ENCODE peak calls at places on chromosomes 3 and 15, in five cellular contexts. One of them, this sample, is unnamed.
A peak's percentile ranks its signal among the peaks of the same experiment; 100 is the strongest.

GRCh38 chr3:127152676-127153505 is 40.0 kb upstream of the PRR23E start:
- DNase-seq in CD8-positive, alpha-beta T cell: no peak
- DNase-seq in H9: no peak
- DNase-seq in HL-60: no peak
- DNase-seq in coronary artery: no peak
- DNase-seq in this sample: no peak

GRCh38 chr3:170346481-170347125 is 10.9 kb upstream of the SKIL start:
- DNase-seq in CD8-positive, alpha-beta T cell: no peak
- DNase-seq in H9: no peak
- DNase-seq in HL-60: no peak
- DNase-seq in coronary artery: no peak
- DNase-seq in this sample: no peak

GRCh38 chr3:61981005-61981404 is 392.3 kb downstream of the FEZF2 start:
- DNase-seq in CD8-positive, alpha-beta T cell: no peak
- DNase-seq in H9: no peak
- DNase-seq in HL-60: no peak
- DNase-seq in coronary artery: no peak
- DNase-seq in this sample: no peak

GRCh38 chr3:62100233-62100989 is 272.9 kb downstream of the FEZF2 start:
- DNase-seq in CD8-positive, alpha-beta T cell: no peak
- DNase-seq in H9: no peak
- DNase-seq in HL-60: no peak
- DNase-seq in coronary artery: no peak
- DNase-seq in this sample: no peak

GRCh38 chr3:174270841-174271240 is 588.3 kb upstream of the NAALADL2 start:
- DNase-seq in CD8-positive, alpha-beta T cell: no peak
- DNase-seq in H9: no peak
- DNase-seq in HL-60: no peak
- DNase-seq in coronary artery: no peak
- DNase-seq in this sample: no peak

GRCh38 chr3:66037330-66037985 is 1.3 kb downstream of the MAGI1 start:
- DNase-seq in CD8-positive, alpha-beta T cell: no peak
- DNase-seq in H9: peak; percentile 76
- DNase-seq in HL-60: no peak
- DNase-seq in coronary artery: peak; percentile 77
- DNase-seq in this sample: no peak

GRCh38 chr15:77096131-77096530 is 25.2 kb upstream of the TSPAN3 start:
- DNase-seq in CD8-positive, alpha-beta T cell: no peak
- DNase-seq in H9: no peak
- DNase-seq in HL-60: no peak
- DNase-seq in coronary artery: no peak
- DNase-seq in this sample: no peak

GRCh38 chr15:40295870-40296560 is 11.7 kb downstream of the PLCB2 start:
- DNase-seq in CD8-positive, alpha-beta T cell: no peak
- DNase-seq in H9: no peak
- DNase-seq in HL-60: no peak
- DNase-seq in coronary artery: no peak
- DNase-seq in this sample: peak; percentile 65

GRCh38 chr3:40580494-40581091 is 55.8 kb downstream of the ZNF621 start:
- DNase-seq in CD8-positive, alpha-beta T cell: peak; percentile 42
- DNase-seq in H9: peak; percentile 76
- DNase-seq in HL-60: peak; percentile 11
- DNase-seq in coronary artery: no peak
- DNase-seq in this sample: no peak

GRCh38 chr3:10833855-10834414 is 17.9 kb downstream of the SLC6A11 start:
- DNase-seq in CD8-positive, alpha-beta T cell: no peak
- DNase-seq in H9: no peak
- DNase-seq in HL-60: no peak
- DNase-seq in coronary artery: peak; percentile 26
- DNase-seq in this sample: no peak

GRCh38 chr3:69819283-69819682 is 80.0 kb downstream of the MITF start:
- DNase-seq in CD8-positive, alpha-beta T cell: no peak
- DNase-seq in H9: no peak
- DNase-seq in HL-60: no peak
- DNase-seq in coronary artery: no peak
- DNase-seq in this sample: no peak

GRCh38 chr15:88489321-88489720 is 21.8 kb downstream of the MRPS11 start:
- DNase-seq in CD8-positive, alpha-beta T cell: no peak
- DNase-seq in H9: peak; percentile 60
- DNase-seq in HL-60: no peak
- DNase-seq in coronary artery: no peak
- DNase-seq in this sample: no peak

GRCh38 chr3:30658328-30659052 is 52.1 kb downstream of the TGFBR2 start:
- DNase-seq in CD8-positive, alpha-beta T cell: peak; percentile 31
- DNase-seq in H9: no peak
- DNase-seq in HL-60: no peak
- DNase-seq in coronary artery: no peak
- DNase-seq in this sample: no peak

GRCh38 chr15:31280037-31280830 is 46.4 kb upstream of the KLF13 start:
- DNase-seq in CD8-positive, alpha-beta T cell: no peak
- DNase-seq in H9: peak; percentile 29
- DNase-seq in HL-60: no peak
- DNase-seq in coronary artery: peak; percentile 68
- DNase-seq in this sample: peak; percentile 55

GRCh38 chr3:146181181-146181580 is 20.2 kb upstream of the PLOD2 start:
- DNase-seq in CD8-positive, alpha-beta T cell: no peak
- DNase-seq in H9: no peak
- DNase-seq in HL-60: no peak
- DNase-seq in coronary artery: no peak
- DNase-seq in this sample: no peak

GRCh38 chr3:53821631-53822068 is 24.6 kb downstream of the CHDH start:
- DNase-seq in CD8-positive, alpha-beta T cell: no peak
- DNase-seq in H9: no peak
- DNase-seq in HL-60: no peak
- DNase-seq in coronary artery: peak; percentile 60
- DNase-seq in this sample: no peak

GRCh38 chr3:24598691-24599090 is 104.0 kb upstream of the THRB start:
- DNase-seq in CD8-positive, alpha-beta T cell: no peak
- DNase-seq in H9: no peak
- DNase-seq in HL-60: no peak
- DNase-seq in coronary artery: no peak
- DNase-seq in this sample: no peak

GRCh38 chr3:9769426-9770275 is at the start of gene CAMK1:
- DNase-seq in CD8-positive, alpha-beta T cell: peak; percentile 29
- DNase-seq in H9: peak; percentile 78
- DNase-seq in HL-60: no peak
- DNase-seq in coronary artery: peak; percentile 90
- DNase-seq in this sample: no peak
- H3K27ac ChIP-seq in CD8-positive, alpha-beta T cell: no peak within 1 kb of the TSS
- H3K27ac ChIP-seq in H9: no peak within 1 kb of the TSS
- H3K27ac ChIP-seq in HL-60: peak within 1 kb of the TSS; percentile 64
- H3K27ac ChIP-seq in coronary artery: peak within 1 kb of the TSS; percentile 92
- H3K27ac ChIP-seq in this sample: no peak within 1 kb of the TSS

GRCh38 chr15:70247281-70247680 is 149.6 kb upstream of the TLE3 start:
- DNase-seq in CD8-positive, alpha-beta T cell: no peak
- DNase-seq in H9: no peak
- DNase-seq in HL-60: no peak
- DNase-seq in coronary artery: no peak
- DNase-seq in this sample: peak; percentile 43
- TF ChIP-seq CTCF in CD8-positive, alpha-beta T cell: no peak
- TF ChIP-seq CTCF in H9: no peak
- TF ChIP-seq CTCF in HL-60: no peak
- TF ChIP-seq CTCF in coronary artery: no peak
- TF ChIP-seq CTCF in this sample: no peak

GRCh38 chr3:42490243-42490642 is 12.2 kb upstream of the VIPR1 start:
- DNase-seq in CD8-positive, alpha-beta T cell: no peak
- DNase-seq in H9: peak; percentile 46
- DNase-seq in HL-60: no peak
- DNase-seq in coronary artery: peak; percentile 76
- DNase-seq in this sample: peak; percentile 84
- H3K27ac ChIP-seq in CD8-positive, alpha-beta T cell: no peak overlapping the region
- H3K27ac ChIP-seq in H9: no peak overlapping the region
- H3K27ac ChIP-seq in HL-60: no peak overlapping the region
- H3K27ac ChIP-seq in coronary artery: peak overlapping the region; percentile 55
- H3K27ac ChIP-seq in this sample: peak overlapping the region; percentile 39

DNA sequence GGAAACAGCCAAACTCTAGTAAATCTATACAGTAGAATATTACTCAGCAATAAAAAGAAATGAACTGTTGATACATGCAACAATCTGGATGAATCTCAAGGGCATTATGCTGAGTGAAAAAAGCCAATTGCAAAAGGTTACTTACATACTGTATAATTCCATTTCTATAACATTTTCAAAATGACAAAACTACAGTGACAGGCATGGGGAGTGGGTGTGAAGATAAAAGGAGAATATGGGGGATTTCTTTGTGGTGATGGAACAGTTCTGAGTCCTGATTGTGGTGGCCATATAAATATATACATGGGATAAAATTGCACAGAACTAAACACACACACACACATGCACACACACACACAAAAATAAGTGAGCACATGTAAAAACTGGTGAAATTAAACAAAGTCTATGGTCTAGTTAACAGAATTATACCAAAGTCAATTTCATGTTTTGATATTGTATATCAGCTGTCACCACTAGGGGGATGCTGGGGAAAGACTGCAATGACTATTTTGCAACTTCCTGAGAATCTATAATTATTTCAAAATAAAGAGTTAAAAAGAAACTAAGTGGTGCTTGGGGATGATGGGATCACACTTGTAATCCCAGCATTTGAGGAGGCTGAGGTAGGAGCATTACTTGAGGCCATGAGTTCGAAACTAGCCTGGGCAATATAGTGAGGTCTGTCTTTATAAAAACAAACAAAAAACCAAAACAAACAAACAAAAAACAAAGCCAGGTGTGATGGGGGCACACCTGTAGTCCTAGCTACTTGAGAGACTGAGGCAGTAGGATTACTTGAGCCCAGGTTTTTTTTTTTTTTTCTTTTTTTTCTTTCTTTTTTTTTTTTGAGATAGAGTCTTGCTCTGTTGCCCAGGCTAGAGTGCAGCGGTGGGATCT is 66.0 kb downstream of the SPTSSB start:
- DNase-seq in CD8-positive, alpha-beta T cell: no peak
- DNase-seq in H9: no peak
- DNase-seq in HL-60: no peak
- DNase-seq in coronary artery: no peak
- DNase-seq in this sample: no peak
- TF ChIP-seq CTCF in CD8-positive, alpha-beta T cell: peak; percentile 79
- TF ChIP-seq CTCF in H9: peak; percentile 76
- TF ChIP-seq CTCF in HL-60: peak; percentile 43
- TF ChIP-seq CTCF in coronary artery: peak; percentile 45
- TF ChIP-seq CTCF in this sample: peak; percentile 82

GRCh38 chr15:71575474-71576045 is 234.8 kb upstream of the NR2E3 start:
- DNase-seq in CD8-positive, alpha-beta T cell: no peak
- DNase-seq in H9: no peak
- DNase-seq in HL-60: no peak
- DNase-seq in coronary artery: no peak
- DNase-seq in this sample: no peak
- H3K27ac ChIP-seq in CD8-positive, alpha-beta T cell: no peak overlapping the region
- H3K27ac ChIP-seq in H9: no peak overlapping the region
- H3K27ac ChIP-seq in HL-60: no peak overlapping the region
- H3K27ac ChIP-seq in coronary artery: no peak overlapping the region
- H3K27ac ChIP-seq in this sample: no peak overlapping the region